ENCODE peak calls at places on chromosome 9, in six cellular contexts. X is iris pigment epithelial cell, W is MCF 10A, A is fibroblast of lung, Q is PC-3, J is GM04504. M is an unnamed sample.

GRCh38 chr9:134456740-134457315 is 130.6 kb downstream of the RXRA start:
- DNase-seq in X (no peak), W (no peak), A (no peak), Q (no peak), J (no peak), M (no peak)

GRCh38 chr9:68530618-68531017 is 10.1 kb downstream of the TMEM252 start:
- DNase-seq in X (no peak), W (no peak), A (no peak), Q (no peak), J (no peak), M (no peak)

GRCh38 chr9:113309204-113309813 is 6.1 kb upstream of the RNF183 start:
- DNase-seq in X (peak), W (peak), A (peak), Q (peak), J (no peak), M (peak)

GRCh38 chr9:128635266-128636023 is 21.2 kb downstream of the DYNC2I2 start:
- DNase-seq in X (peak), W (peak), A (peak), Q (peak), J (peak), M (peak)

GRCh38 chr9:88682431-88682831 is 147.5 kb downstream of the NXNL2 start:
- DNase-seq in X (no peak), W (no peak), A (peak), Q (no peak), J (no peak), M (no peak)

GRCh38 chr9:16787724-16788123 is 82.7 kb downstream of the BNC2 start:
- DNase-seq in X (peak), W (no peak), A (peak), Q (peak), J (no peak), M (peak)

GRCh38 chr9:132749316-132749715 is 79.1 kb downstream of the GTF3C4 start:
- DNase-seq in X (no peak), W (no peak), A (no peak), Q (no peak), J (no peak), M (no peak)

GRCh38 chr9:567128-567745 is 274.3 kb upstream of the DMRT1 start:
- DNase-seq in X (no peak), W (no peak), A (no peak), Q (no peak), J (no peak), M (no peak)

GRCh38 chr9:116647515-116647809 is 39.6 kb upstream of the TRIM32 start:
- DNase-seq in X (no peak), W (no peak), A (no peak), Q (no peak), J (no peak), M (no peak)

GRCh38 chr9:119003882-119004617 is 365.2 kb downstream of the BRINP1 start:
- DNase-seq in X (peak), W (no peak), A (peak), Q (no peak), J (no peak), M (no peak)

GRCh38 chr9:15295761-15296405 is 11.1 kb downstream of the TTC39B start:
- DNase-seq in X (peak), W (peak), A (peak), Q (no peak), J (peak), M (peak)

GRCh38 chr9:37977851-37978250 is 73.9 kb upstream of the SLC25A51 start:
- DNase-seq in X (no peak), W (no peak), A (peak), Q (no peak), J (no peak), M (no peak)

GRCh38 chr9:91186311-91187101 is 175.2 kb downstream of the AUH start:
- DNase-seq in X (peak), W (no peak), A (peak), Q (peak), J (no peak), M (peak)

GRCh38 chr9:91044354-91044753 is 242.7 kb downstream of the SYK start:
- DNase-seq in X (no peak), W (no peak), A (no peak), Q (no peak), J (no peak), M (no peak)

M was measured in bronchial epithelial cell.